ENCODE peak calls at places on chromosomes 7 and 10, in seven cellular contexts. One of them, this sample, is unnamed.

GRCh38 chr10:132687181-132687892 is 98.6 kb downstream of the NKX6-2 start:
- DNase-seq in brain microvascular endothelial cell: no peak
- DNase-seq in left ventricle myocardium inferior: peak
- DNase-seq in neural progenitor cell: no peak
- DNase-seq in astrocyte of the spinal cord: no peak
- DNase-seq in fibroblast of pulmonary artery: no peak
- DNase-seq in breast epithelium: no peak
- DNase-seq in this sample: no peak

GRCh38 chr7:105675873-105676484 is 94.7 kb upstream of the EFCAB10 start:
- DNase-seq in brain microvascular endothelial cell: no peak
- DNase-seq in left ventricle myocardium inferior: peak
- DNase-seq in neural progenitor cell: no peak
- DNase-seq in astrocyte of the spinal cord: no peak
- DNase-seq in fibroblast of pulmonary artery: no peak
- DNase-seq in breast epithelium: no peak
- DNase-seq in this sample: no peak

GRCh38 chr7:80145780-80146422 is 11.3 kb downstream of the GNAI1 start:
- DNase-seq in brain microvascular endothelial cell: peak
- DNase-seq in left ventricle myocardium inferior: no peak
- DNase-seq in neural progenitor cell: no peak
- DNase-seq in astrocyte of the spinal cord: peak
- DNase-seq in fibroblast of pulmonary artery: peak
- DNase-seq in breast epithelium: no peak
- DNase-seq in this sample: peak

GRCh38 chr7:102872460-102872859 is 40.3 kb upstream of the LRRC17 start:
- DNase-seq in brain microvascular endothelial cell: peak
- DNase-seq in left ventricle myocardium inferior: no peak
- DNase-seq in neural progenitor cell: no peak
- DNase-seq in astrocyte of the spinal cord: peak
- DNase-seq in fibroblast of pulmonary artery: peak
- DNase-seq in breast epithelium: no peak
- DNase-seq in this sample: no peak

GRCh38 chr7:46131916-46132795 is 211.1 kb upstream of the IGFBP3 start:
- DNase-seq in brain microvascular endothelial cell: no peak
- DNase-seq in left ventricle myocardium inferior: no peak
- DNase-seq in neural progenitor cell: peak
- DNase-seq in astrocyte of the spinal cord: peak
- DNase-seq in fibroblast of pulmonary artery: no peak
- DNase-seq in breast epithelium: no peak
- DNase-seq in this sample: peak

GRCh38 chr10:667096-667495 is 22.4 kb downstream of the DIP2C start:
- DNase-seq in brain microvascular endothelial cell: no peak
- DNase-seq in left ventricle myocardium inferior: no peak
- DNase-seq in neural progenitor cell: no peak
- DNase-seq in astrocyte of the spinal cord: no peak
- DNase-seq in fibroblast of pulmonary artery: no peak
- DNase-seq in breast epithelium: no peak
- DNase-seq in this sample: no peak

GRCh38 chr10:26323219-26323618 is 106.6 kb downstream of the GAD2 start:
- DNase-seq in brain microvascular endothelial cell: no peak
- DNase-seq in left ventricle myocardium inferior: no peak
- DNase-seq in neural progenitor cell: no peak
- DNase-seq in astrocyte of the spinal cord: no peak
- DNase-seq in fibroblast of pulmonary artery: no peak
- DNase-seq in breast epithelium: no peak
- DNase-seq in this sample: no peak

GRCh38 chr10:110802551-110803238 is 69.0 kb upstream of the PDCD4 start:
- DNase-seq in brain microvascular endothelial cell: peak
- DNase-seq in left ventricle myocardium inferior: peak
- DNase-seq in neural progenitor cell: no peak
- DNase-seq in astrocyte of the spinal cord: peak
- DNase-seq in fibroblast of pulmonary artery: peak
- DNase-seq in breast epithelium: peak
- DNase-seq in this sample: peak

GRCh38 chr7:74482629-74483401 is 29.1 kb downstream of the GTF2IRD1 start:
- DNase-seq in brain microvascular endothelial cell: peak
- DNase-seq in left ventricle myocardium inferior: no peak
- DNase-seq in neural progenitor cell: no peak
- DNase-seq in astrocyte of the spinal cord: peak
- DNase-seq in fibroblast of pulmonary artery: peak
- DNase-seq in breast epithelium: peak
- DNase-seq in this sample: peak

GRCh38 chr10:7988985-7989384 is 65.5 kb upstream of the GATA3 start:
- DNase-seq in brain microvascular endothelial cell: no peak
- DNase-seq in left ventricle myocardium inferior: no peak
- DNase-seq in neural progenitor cell: no peak
- DNase-seq in astrocyte of the spinal cord: no peak
- DNase-seq in fibroblast of pulmonary artery: no peak
- DNase-seq in breast epithelium: no peak
- DNase-seq in this sample: no peak

GRCh38 chr10:7561216-7561893 is 105.4 kb downstream of the ITIH5 start:
- DNase-seq in brain microvascular endothelial cell: no peak
- DNase-seq in left ventricle myocardium inferior: peak
- DNase-seq in neural progenitor cell: peak
- DNase-seq in astrocyte of the spinal cord: peak
- DNase-seq in fibroblast of pulmonary artery: peak
- DNase-seq in breast epithelium: peak
- DNase-seq in this sample: no peak

GRCh38 chr7:22154130-22154529 is 202.8 kb downstream of the RAPGEF5 start:
- DNase-seq in brain microvascular endothelial cell: no peak
- DNase-seq in left ventricle myocardium inferior: no peak
- DNase-seq in neural progenitor cell: peak
- DNase-seq in astrocyte of the spinal cord: peak
- DNase-seq in fibroblast of pulmonary artery: peak
- DNase-seq in breast epithelium: no peak
- DNase-seq in this sample: no peak

GRCh38 chr7:55438765-55439525 is 73.8 kb downstream of the LANCL2 start:
- DNase-seq in brain microvascular endothelial cell: no peak
- DNase-seq in left ventricle myocardium inferior: peak
- DNase-seq in neural progenitor cell: peak
- DNase-seq in astrocyte of the spinal cord: peak
- DNase-seq in fibroblast of pulmonary artery: no peak
- DNase-seq in breast epithelium: no peak
- DNase-seq in this sample: no peak

GRCh38 chr7:45402480-45403218 is 171.5 kb upstream of the ADCY1 start:
- DNase-seq in brain microvascular endothelial cell: peak
- DNase-seq in left ventricle myocardium inferior: no peak
- DNase-seq in neural progenitor cell: no peak
- DNase-seq in astrocyte of the spinal cord: peak
- DNase-seq in fibroblast of pulmonary artery: peak
- DNase-seq in breast epithelium: no peak
- DNase-seq in this sample: peak

GRCh38 chr10:37015498-37015897 is 109.9 kb upstream of the ANKRD30A start:
- DNase-seq in brain microvascular endothelial cell: no peak
- DNase-seq in left ventricle myocardium inferior: no peak
- DNase-seq in neural progenitor cell: no peak
- DNase-seq in astrocyte of the spinal cord: no peak
- DNase-seq in fibroblast of pulmonary artery: no peak
- DNase-seq in breast epithelium: no peak
- DNase-seq in this sample: no peak

GRCh38 chr7:157054927-157055326 is 44.5 kb upstream of the MNX1 start:
- DNase-seq in brain microvascular endothelial cell: no peak
- DNase-seq in left ventricle myocardium inferior: no peak
- DNase-seq in neural progenitor cell: no peak
- DNase-seq in astrocyte of the spinal cord: no peak
- DNase-seq in fibroblast of pulmonary artery: no peak
- DNase-seq in breast epithelium: no peak
- DNase-seq in this sample: no peak

GRCh38 chr10:13633689-13634088 is 46.9 kb downstream of the PRPF18 start:
- DNase-seq in brain microvascular endothelial cell: peak
- DNase-seq in left ventricle myocardium inferior: peak
- DNase-seq in neural progenitor cell: peak
- DNase-seq in astrocyte of the spinal cord: peak
- DNase-seq in fibroblast of pulmonary artery: peak
- DNase-seq in breast epithelium: no peak
- DNase-seq in this sample: peak

GRCh38 chr7:2227699-2228098 is 5.0 kb downstream of the MAD1L1 start:
- DNase-seq in brain microvascular endothelial cell: no peak
- DNase-seq in left ventricle myocardium inferior: no peak
- DNase-seq in neural progenitor cell: no peak
- DNase-seq in astrocyte of the spinal cord: no peak
- DNase-seq in fibroblast of pulmonary artery: no peak
- DNase-seq in breast epithelium: no peak
- DNase-seq in this sample: no peak

GRCh38 chr10:123929791-123930190 is 38.2 kb upstream of the CPXM2 start:
- DNase-seq in brain microvascular endothelial cell: no peak
- DNase-seq in left ventricle myocardium inferior: no peak
- DNase-seq in neural progenitor cell: no peak
- DNase-seq in astrocyte of the spinal cord: no peak
- DNase-seq in fibroblast of pulmonary artery: no peak
- DNase-seq in breast epithelium: no peak
- DNase-seq in this sample: no peak

GRCh38 chr10:133418289-133418993 is 6.0 kb downstream of the SPRN start:
- DNase-seq in brain microvascular endothelial cell: no peak
- DNase-seq in left ventricle myocardium inferior: no peak
- DNase-seq in neural progenitor cell: no peak
- DNase-seq in astrocyte of the spinal cord: no peak
- DNase-seq in fibroblast of pulmonary artery: no peak
- DNase-seq in breast epithelium: no peak
- DNase-seq in this sample: no peak

GRCh38 chr7:87411186-87411585 is 64.3 kb downstream of the ABCB4 start:
- DNase-seq in brain microvascular endothelial cell: no peak
- DNase-seq in left ventricle myocardium inferior: no peak
- DNase-seq in neural progenitor cell: no peak
- DNase-seq in astrocyte of the spinal cord: no peak
- DNase-seq in fibroblast of pulmonary artery: no peak
- DNase-seq in breast epithelium: no peak
- DNase-seq in this sample: no peak

GRCh38 chr7:81527651-81528050 is 242.2 kb downstream of the HGF start:
- DNase-seq in brain microvascular endothelial cell: no peak
- DNase-seq in left ventricle myocardium inferior: no peak
- DNase-seq in neural progenitor cell: peak
- DNase-seq in astrocyte of the spinal cord: no peak
- DNase-seq in fibroblast of pulmonary artery: no peak
- DNase-seq in breast epithelium: no peak
- DNase-seq in this sample: no peak

GRCh38 chr7:3998060-3998459 is 684.0 kb upstream of the FOXK1 start:
- DNase-seq in brain microvascular endothelial cell: no peak
- DNase-seq in left ventricle myocardium inferior: no peak
- DNase-seq in neural progenitor cell: no peak
- DNase-seq in astrocyte of the spinal cord: no peak
- DNase-seq in fibroblast of pulmonary artery: peak
- DNase-seq in breast epithelium: no peak
- DNase-seq in this sample: no peak

GRCh38 chr7:3991771-3992231 is 690.3 kb upstream of the FOXK1 start:
- DNase-seq in brain microvascular endothelial cell: no peak
- DNase-seq in left ventricle myocardium inferior: no peak
- DNase-seq in neural progenitor cell: no peak
- DNase-seq in astrocyte of the spinal cord: no peak
- DNase-seq in fibroblast of pulmonary artery: no peak
- DNase-seq in breast epithelium: no peak
- DNase-seq in this sample: no peak

GRCh38 chr7:3994764-3995163 is 687.3 kb upstream of the FOXK1 start:
- DNase-seq in brain microvascular endothelial cell: no peak
- DNase-seq in left ventricle myocardium inferior: no peak
- DNase-seq in neural progenitor cell: no peak
- DNase-seq in astrocyte of the spinal cord: no peak
- DNase-seq in fibroblast of pulmonary artery: no peak
- DNase-seq in breast epithelium: no peak
- DNase-seq in this sample: no peak

GRCh38 chr7:3992841-3993240 is 689.3 kb upstream of the FOXK1 start:
- DNase-seq in brain microvascular endothelial cell: no peak
- DNase-seq in left ventricle myocardium inferior: no peak
- DNase-seq in neural progenitor cell: no peak
- DNase-seq in astrocyte of the spinal cord: no peak
- DNase-seq in fibroblast of pulmonary artery: no peak
- DNase-seq in breast epithelium: no peak
- DNase-seq in this sample: no peak

DNA sequence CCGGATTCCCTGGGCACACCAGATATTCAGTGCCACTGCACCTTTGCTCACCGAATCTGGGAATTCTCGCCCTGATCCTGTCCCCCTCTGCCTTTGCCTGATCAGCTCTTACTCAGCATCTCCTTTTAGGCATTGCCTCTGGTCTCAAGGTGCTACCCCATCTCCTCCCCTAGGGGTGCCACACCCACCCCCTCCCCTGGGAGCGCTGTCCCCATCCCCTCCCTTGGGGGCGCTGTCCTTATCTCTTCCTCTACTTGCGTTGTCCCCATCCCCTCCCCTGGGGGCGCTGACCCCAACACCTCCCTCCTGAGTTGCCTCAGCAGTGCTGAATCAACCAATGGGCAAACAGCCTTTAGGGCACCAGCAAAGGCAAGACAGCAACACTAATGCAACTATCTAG is 686.9 kb upstream of the FOXK1 start:
- DNase-seq in brain microvascular endothelial cell: no peak
- DNase-seq in left ventricle myocardium inferior: no peak
- DNase-seq in neural progenitor cell: peak
- DNase-seq in astrocyte of the spinal cord: no peak
- DNase-seq in fibroblast of pulmonary artery: no peak
- DNase-seq in breast epithelium: no peak
- DNase-seq in this sample: no peak
- TF ChIP-seq CTCF in brain microvascular endothelial cell: no peak
- TF ChIP-seq CTCF in left ventricle myocardium inferior: no peak
- TF ChIP-seq CTCF in neural progenitor cell: peak
- TF ChIP-seq CTCF in astrocyte of the spinal cord: no peak
- TF ChIP-seq CTCF in fibroblast of pulmonary artery: no peak
- TF ChIP-seq CTCF in breast epithelium: no peak
- TF ChIP-seq CTCF in this sample: no peak

GRCh38 chr10:93415693-93416092 is 66.4 kb downstream of the MYOF start:
- DNase-seq in brain microvascular endothelial cell: no peak
- DNase-seq in left ventricle myocardium inferior: no peak
- DNase-seq in neural progenitor cell: no peak
- DNase-seq in astrocyte of the spinal cord: no peak
- DNase-seq in fibroblast of pulmonary artery: no peak
- DNase-seq in breast epithelium: no peak
- DNase-seq in this sample: no peak
- TF ChIP-seq CTCF in brain microvascular endothelial cell: peak
- TF ChIP-seq CTCF in left ventricle myocardium inferior: no peak
- TF ChIP-seq CTCF in neural progenitor cell: peak
- TF ChIP-seq CTCF in astrocyte of the spinal cord: peak
- TF ChIP-seq CTCF in fibroblast of pulmonary artery: peak
- TF ChIP-seq CTCF in breast epithelium: no peak
- TF ChIP-seq CTCF in this sample: peak

GRCh38 chr10:73218466-73219191 is 28.4 kb downstream of the DNAJC9 start:
- DNase-seq in brain microvascular endothelial cell: peak
- DNase-seq in left ventricle myocardium inferior: no peak
- DNase-seq in neural progenitor cell: peak
- DNase-seq in astrocyte of the spinal cord: peak
- DNase-seq in fibroblast of pulmonary artery: peak
- DNase-seq in breast epithelium: no peak
- DNase-seq in this sample: no peak
- TF ChIP-seq CTCF in brain microvascular endothelial cell: peak
- TF ChIP-seq CTCF in left ventricle myocardium inferior: no peak
- TF ChIP-seq CTCF in neural progenitor cell: peak
- TF ChIP-seq CTCF in astrocyte of the spinal cord: peak
- TF ChIP-seq CTCF in fibroblast of pulmonary artery: peak
- TF ChIP-seq CTCF in breast epithelium: no peak
- TF ChIP-seq CTCF in this sample: peak

DNA sequence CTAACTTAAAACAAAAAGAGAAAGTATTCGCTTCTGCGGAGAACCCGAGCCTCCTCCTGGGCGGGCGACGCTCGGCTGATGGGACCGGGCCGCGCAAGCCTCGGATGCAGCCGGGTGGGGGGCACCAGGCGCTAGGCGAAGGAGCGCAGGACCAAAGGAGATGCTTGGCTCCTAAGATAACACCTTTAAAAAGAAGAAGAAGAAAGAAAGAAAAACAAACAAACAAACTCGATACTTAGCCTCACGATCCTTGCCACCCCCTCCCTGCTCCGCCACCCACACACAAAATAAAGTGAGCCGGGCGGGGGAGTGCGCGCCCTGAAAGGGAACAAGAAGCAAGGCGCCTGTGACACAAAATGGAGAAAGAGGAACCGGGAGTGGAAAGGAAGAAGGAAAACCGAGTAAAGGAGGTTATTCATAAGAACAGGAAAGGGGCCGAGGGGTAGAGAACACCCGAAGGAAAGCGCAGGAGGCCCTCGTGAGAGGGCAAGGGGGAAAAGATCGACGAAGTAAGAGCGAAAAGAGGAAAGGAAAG is 34.0 kb upstream of the EBLN1 start:
- DNase-seq in brain microvascular endothelial cell: no peak
- DNase-seq in left ventricle myocardium inferior: peak
- DNase-seq in neural progenitor cell: peak
- DNase-seq in astrocyte of the spinal cord: peak
- DNase-seq in fibroblast of pulmonary artery: peak
- DNase-seq in breast epithelium: peak
- DNase-seq in this sample: no peak
- TF ChIP-seq CTCF in brain microvascular endothelial cell: peak
- TF ChIP-seq CTCF in left ventricle myocardium inferior: no peak
- TF ChIP-seq CTCF in neural progenitor cell: no peak
- TF ChIP-seq CTCF in astrocyte of the spinal cord: peak
- TF ChIP-seq CTCF in fibroblast of pulmonary artery: no peak
- TF ChIP-seq CTCF in breast epithelium: no peak
- TF ChIP-seq CTCF in this sample: no peak